ENCODE peak calls at places on chromosomes 16 and 17, in six cellular contexts. V is H7; H is CD8-positive, alpha-beta memory T cell; M is tibial nerve; J is prostate gland; A is GM23338. X is an unnamed sample. For H3K36me3, the result is how much of the 10 kb centered on the place peaks cover.

GRCh38 chr16:67542464-67542863 is 13.8 kb downstream of the RIPOR1 start:
- DNase-seq in A (peak), M (no peak), H (peak), V (peak), J (no peak), X (peak)

GRCh38 chr16:4850211-4850610 is 2.9 kb downstream of the UBN1 start:
- DNase-seq in J (no peak), M (no peak), H (no peak), A (no peak), V (peak), X (no peak)

GRCh38 chr17:66425751-66426396 is 123.5 kb downstream of the PRKCA start:
- DNase-seq in J (no peak), V (no peak), M (no peak), H (no peak), A (no peak), X (no peak)

GRCh38 chr16:11781773-11782172 is 15.3 kb downstream of the ZC3H7A start:
- DNase-seq in J (peak), M (no peak), H (no peak), A (no peak), V (no peak), X (peak)

GRCh38 chr17:82076785-82077591 is 11.4 kb upstream of the DUS1L start:
- DNase-seq in J (no peak), V (peak), M (no peak), A (peak), H (no peak), X (no peak)

GRCh38 chr17:7840441-7840840 is 6.4 kb downstream of the KDM6B start:
- DNase-seq in H (peak), A (no peak), J (no peak), V (no peak), M (no peak), X (no peak)

GRCh38 chr16:29897333-29897732 is 2.0 kb downstream of the SEZ6L2 start:
- DNase-seq in V (no peak), J (no peak), A (no peak), H (no peak), M (no peak), X (no peak)

GRCh38 chr17:15308758-15309157 is 32.6 kb downstream of the TEKT3 start:
- DNase-seq in A (no peak), M (no peak), J (no peak), V (no peak), H (no peak), X (no peak)

GRCh38 chr17:44354582-44355309 is 8.9 kb downstream of the FAM171A2 start:
- DNase-seq in V (peak), H (peak), A (peak), J (no peak), M (no peak), X (peak)

GRCh38 chr16:88977028-88977844 is at the start of gene CBFA2T3:
- DNase-seq in V (no peak), H (no peak), M (peak), J (no peak), A (no peak), X (no peak)

GRCh38 chr16:30839523-30840227 is 52.7 kb upstream of the ZNF629 start:
- DNase-seq in H (no peak), M (no peak), A (peak), J (no peak), V (no peak), X (no peak)

GRCh38 chr16:13351651-13352217 is 450.3 kb downstream of the SHISA9 start:
- DNase-seq in A (peak), V (no peak), J (no peak), H (no peak), M (no peak), X (no peak)

GRCh38 chr16:19523184-19523558 is 571 bp upstream of the CCP110 start:
- DNase-seq in H (no peak), J (no peak), A (peak), V (no peak), M (no peak), X (no peak)

GRCh38 chr16:87330257-87330624 is 13.0 kb upstream of the C16orf95 start:
- DNase-seq in J (no peak), H (no peak), A (no peak), M (no peak), V (no peak), X (no peak)

GRCh38 chr17:57357830-57358426 is 101.6 kb downstream of the MSI2 start:
- DNase-seq in V (no peak), A (no peak), M (no peak), H (peak), J (peak), X (no peak)

GRCh38 chr17:4536742-4537411 is 18.3 kb downstream of the MYBBP1A start:
- DNase-seq in A (peak), M (no peak), H (no peak), V (peak), J (no peak), X (no peak)

GRCh38 chr17:45257115-45257514 is 4.8 kb downstream of the SPATA32 start:
- DNase-seq in A (no peak), J (no peak), H (no peak), M (no peak), V (peak), X (no peak)

GRCh38 chr16:81652798-81653505 is 126.1 kb upstream of the PLCG2 start:
- DNase-seq in A (peak), H (no peak), V (peak), J (no peak), M (no peak), X (no peak)

GRCh38 chr17:79365836-79366831 is 244.7 kb downstream of the RBFOX3 start:
- DNase-seq in V (no peak), M (no peak), A (no peak), J (no peak), H (no peak), X (no peak)

GRCh38 chr17:55273579-55274370 is 9.0 kb downstream of the HLF start:
- DNase-seq in M (no peak), H (no peak), A (peak), V (no peak), J (peak), X (no peak)

GRCh38 chr17:71959129-71959528 is 161.7 kb upstream of the SOX9 start:
- DNase-seq in A (peak), V (peak), M (no peak), J (no peak), H (no peak), X (no peak)

GRCh38 chr17:75552847-75553552 is 27.5 kb downstream of the LLGL2 start:
- DNase-seq in J (no peak), M (no peak), H (no peak), A (peak), V (peak), X (no peak)

GRCh38 chr16:69820926-69821541 is 58.9 kb downstream of the WWP2 start:
- DNase-seq in A (peak), V (no peak), M (no peak), J (peak), H (no peak), X (no peak)

GRCh38 chr17:75683467-75684041 is 16.4 kb downstream of the SAP30BP start:
- DNase-seq in J (no peak), H (no peak), A (no peak), M (no peak), V (no peak), X (no peak)

GRCh38 chr16:30761427-30761927 is 385 bp downstream of the CFAP119 start:
- DNase-seq in M (no peak), H (peak), J (no peak), A (peak), V (peak), X (peak)

GRCh38 chr16:87316450-87316922 is 706 bp downstream of the C16orf95 start:
- DNase-seq in V (no peak), M (no peak), A (no peak), H (no peak), J (no peak), X (no peak)

GRCh38 chr17:3988297-3989120 is 24.3 kb upstream of the ATP2A3 start:
- DNase-seq in H (no peak), M (no peak), J (no peak), A (no peak), V (peak), X (no peak)

GRCh38 chr16:12462690-12463646 is 340.7 kb downstream of the CPPED1 start:
- DNase-seq in V (no peak), A (no peak), J (no peak), H (no peak), M (no peak), X (no peak)

GRCh38 chr16:53465606-53466290 is 31.5 kb downstream of the RBL2 start:
- DNase-seq in J (no peak), A (no peak), V (no peak), H (no peak), M (no peak), X (no peak)

GRCh38 chr17:22703786-22704441 is 1011.6 kb downstream of the KCNJ18 start:
- DNase-seq in A (no peak), M (no peak), V (peak), H (no peak), J (no peak), X (no peak)

GRCh38 chr17:40563371-40564052 is 1.8 kb downstream of the CCR7 start:
- DNase-seq in J (no peak), M (no peak), H (no peak), V (no peak), A (no peak), X (no peak)

GRCh38 chr17:953767-954166 is 25.8 kb downstream of the NXN start:
- DNase-seq in A (no peak), J (no peak), M (no peak), V (peak), H (no peak), X (no peak)

GRCh38 chr17:81967244-81967532 is 6.2 kb upstream of the NOTUM start:
- DNase-seq in V (peak), M (no peak), J (no peak), H (no peak), A (no peak), X (no peak)

GRCh38 chr16:77732241-77732946 is 10.1 kb downstream of the NUDT7 start:
- DNase-seq in M (no peak), H (no peak), A (no peak), J (no peak), V (no peak), X (no peak)

GRCh38 chr16:56989988-56990387 is 631 bp downstream of the NLRC5 start:
- DNase-seq in J (no peak), M (no peak), V (peak), A (no peak), H (no peak), X (no peak)

GRCh38 chr16:29898786-29899515 is 399 bp downstream of the SEZ6L2 start:
- DNase-seq in V (peak), J (no peak), A (peak), M (no peak), H (no peak), X (peak)

GRCh38 chr16:51820176-51820575 is 669.1 kb upstream of the SALL1 start:
- DNase-seq in V (no peak), H (no peak), A (no peak), J (no peak), M (no peak), X (no peak)
- H3K36me3 ChIP-seq in V (under half), H (under half), A (under half), J (under half), M (under half), X (under half)

DNA sequence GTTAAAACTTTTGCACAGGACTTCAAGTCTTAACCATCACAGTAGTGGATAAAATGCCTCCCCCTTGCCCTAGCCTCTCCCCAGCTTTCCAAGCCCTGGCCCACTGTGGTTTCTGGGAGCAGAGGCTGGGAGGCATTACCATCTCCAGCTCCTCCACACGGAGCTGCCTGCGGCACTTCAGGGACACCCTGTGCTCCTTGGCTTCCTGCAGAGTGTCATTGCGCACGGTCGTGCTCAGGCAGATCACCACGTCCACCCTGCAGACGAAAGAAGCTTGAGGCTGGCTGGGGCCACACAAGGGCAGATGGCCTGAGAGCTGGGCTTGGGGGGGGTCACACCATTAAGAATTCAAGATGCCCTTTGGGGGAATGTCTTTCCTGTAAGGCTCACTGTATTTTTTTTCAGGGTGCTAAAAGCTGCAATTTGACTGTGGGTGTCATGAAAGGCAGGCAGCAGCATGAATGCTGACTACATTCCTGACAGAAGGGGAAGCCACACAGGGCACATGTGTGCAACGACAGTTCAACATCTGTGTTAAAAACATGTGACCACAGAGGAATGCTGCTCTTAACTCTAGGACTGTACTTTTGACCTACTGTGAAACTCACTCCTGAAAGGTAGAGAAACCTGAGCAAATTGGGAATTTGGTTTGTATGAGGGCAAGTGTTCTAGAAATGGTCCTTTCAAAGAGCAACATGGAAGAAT is 47.7 kb upstream of the CLEC18B start:
- DNase-seq in A (no peak), J (no peak), V (no peak), H (no peak), M (no peak), X (no peak)
- H3K36me3 ChIP-seq in A (half or more), J (under half), V (under half), H (half or more), M (under half), X (half or more)

DNA sequence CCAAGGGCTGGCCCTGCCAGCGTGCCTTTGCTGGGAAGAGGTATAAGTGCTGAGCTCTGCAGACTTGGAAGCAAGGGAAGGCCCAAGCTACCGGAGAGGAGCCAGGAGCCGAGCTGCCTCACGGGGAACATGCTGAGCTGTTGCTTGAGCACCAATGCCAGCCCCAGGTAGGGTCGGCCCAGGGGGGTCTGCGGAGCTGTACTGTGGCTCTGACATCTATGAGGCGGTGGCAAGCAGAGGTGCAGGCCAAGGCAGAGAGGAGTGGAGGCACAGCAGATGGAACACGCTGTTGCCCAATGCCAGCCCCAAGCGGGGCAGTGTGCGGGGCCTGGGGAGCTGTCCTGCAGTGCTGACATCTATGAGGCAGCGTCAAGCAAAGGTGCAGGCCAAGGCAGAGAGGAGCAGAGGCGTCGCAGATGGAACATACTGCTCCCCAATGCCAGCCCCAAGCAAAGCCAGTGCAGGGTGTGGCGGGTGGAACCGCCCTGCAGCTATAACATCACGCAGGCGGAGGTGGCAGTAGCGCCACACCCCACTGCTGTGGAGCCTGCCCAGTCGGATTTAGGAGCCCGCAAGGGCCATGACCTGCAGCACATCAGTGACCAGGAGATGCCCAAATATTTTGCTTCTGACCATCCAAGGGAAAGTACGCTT is 10.0 kb downstream of the GGA2 start:
- DNase-seq in H (no peak), A (no peak), J (no peak), M (no peak), V (peak), X (no peak)
- H3K36me3 ChIP-seq in H (under half), A (under half), J (under half), M (under half), V (under half), X (half or more)

GRCh38 chr17:35423761-35424160 is 8.5 kb downstream of the SLFN12 start:
- DNase-seq in M (no peak), J (no peak), A (no peak), V (no peak), H (no peak), X (no peak)
- H3K36me3 ChIP-seq in M (under half), J (under half), A (under half), V (under half), H (under half), X (under half)

GRCh38 chr17:68443974-68444464 is 13.3 kb downstream of the WIPI1 start:
- DNase-seq in M (no peak), J (no peak), H (no peak), A (no peak), V (no peak), X (no peak)
- H3K36me3 ChIP-seq in M (under half), J (under half), H (under half), A (under half), V (under half), X (under half)

GRCh38 chr16:84761448-84762368 is 58.1 kb upstream of the CRISPLD2 start:
- DNase-seq in V (no peak), M (no peak), H (no peak), J (no peak), A (no peak), X (no peak)
- H3K36me3 ChIP-seq in V (under half), M (under half), H (under half), J (under half), A (under half), X (under half)

X was measured in WERI-Rb-1.